ENCODE peak calls at places on chromosomes 4 and X, in eight cellular contexts. L, X, B, D, E, F, Z and M are unnamed samples.

GRCh38 chrX:65488496-65488895 is 46.1 kb downstream of the LAS1L start:
- DNase-seq in Z (no peak), X (no peak), D (no peak), F (no peak), E (no peak), L (peak), B (no peak), M (no peak)

GRCh38 chr4:107255114-107255513 is 219.0 kb upstream of the DKK2 start:
- DNase-seq in F (no peak), X (no peak), D (no peak), B (no peak), Z (no peak), E (no peak), L (no peak), M (no peak)

GRCh38 chrX:32874839-32875238 is 336.5 kb downstream of the DMD start:
- DNase-seq in L (no peak), X (no peak), D (no peak), E (no peak), F (no peak), B (no peak), Z (no peak), M (no peak)

GRCh38 chr4:53547983-53548382 is 43.3 kb downstream of the LNX1 start:
- DNase-seq in Z (no peak), B (no peak), D (no peak), X (no peak), E (no peak), L (no peak), F (no peak), M (no peak)

GRCh38 chr4:13403833-13404232 is 80.3 kb downstream of the RAB28 start:
- DNase-seq in X (no peak), D (no peak), L (no peak), B (no peak), Z (no peak), E (no peak), F (no peak), M (no peak)

GRCh38 chr4:110055014-110055768 is 142.5 kb downstream of the EGF start:
- DNase-seq in X (peak), L (no peak), F (no peak), D (no peak), Z (no peak), E (no peak), B (peak), M (peak)

GRCh38 chr4:142352682-142353081 is 493.4 kb downstream of the INPP4B start:
- DNase-seq in X (no peak), F (no peak), Z (no peak), B (no peak), D (no peak), E (no peak), L (no peak), M (no peak)

GRCh38 chr4:56743550-56743949 is 62.5 kb upstream of the HOPX start:
- DNase-seq in Z (no peak), D (no peak), L (no peak), B (no peak), E (no peak), F (no peak), X (no peak), M (no peak)

GRCh38 chr4:102684605-102685052 is 76.1 kb downstream of the MANBA start:
- DNase-seq in B (peak), D (no peak), F (no peak), L (peak), X (peak), Z (peak), E (no peak), M (no peak)

GRCh38 chr4:15547392-15547791 is 77.7 kb downstream of the CC2D2A start:
- DNase-seq in D (no peak), B (no peak), Z (no peak), E (no peak), L (no peak), X (no peak), F (no peak), M (no peak)

GRCh38 chr4:78293841-78294301 is 236.7 kb downstream of the FRAS1 start:
- DNase-seq in X (peak), E (no peak), D (no peak), F (no peak), Z (peak), L (peak), B (no peak), M (no peak)

GRCh38 chr4:85968945-85969830 is 390.7 kb downstream of the MAPK10 start:
- DNase-seq in E (no peak), X (peak), F (no peak), Z (peak), D (no peak), L (peak), B (no peak), M (no peak)

GRCh38 chr4:52760256-52760655 is 9.0 kb upstream of the ERVMER34-1 start:
- DNase-seq in F (no peak), B (no peak), X (no peak), E (no peak), Z (no peak), L (no peak), D (no peak), M (no peak)

GRCh38 chr4:146834263-146835034 is 111.2 kb downstream of the TTC29 start:
- DNase-seq in E (no peak), X (no peak), Z (no peak), L (no peak), B (no peak), F (no peak), D (no peak), M (no peak)

GRCh38 chr4:19134685-19135084 is 1113.1 kb upstream of the LCORL start:
- DNase-seq in F (no peak), Z (no peak), L (no peak), E (no peak), B (no peak), X (no peak), D (no peak), M (no peak)

GRCh38 chr4:162787120-162787519 is 379.6 kb downstream of the NAF1 start:
- DNase-seq in E (no peak), L (no peak), Z (no peak), X (no peak), B (no peak), F (no peak), D (no peak), M (no peak)

GRCh38 chr4:166366012-166366411 is 493.0 kb downstream of the TLL1 start:
- DNase-seq in L (no peak), F (no peak), E (no peak), B (no peak), Z (no peak), D (no peak), X (no peak), M (no peak)

GRCh38 chr4:173415885-173416658 is 17.2 kb upstream of the SCRG1 start:
- DNase-seq in D (peak), F (peak), B (no peak), X (no peak), E (peak), L (no peak), Z (no peak), M (no peak)

GRCh38 chr4:1756079-1756478 is 34.8 kb downstream of the TACC3 start:
- DNase-seq in E (no peak), L (no peak), Z (no peak), F (no peak), X (no peak), D (no peak), B (no peak), M (no peak)

GRCh38 chrX:110317079-110317819 is 636 bp downstream of the AMMECR1 start:
- DNase-seq in X (no peak), F (peak), E (no peak), D (peak), Z (peak), L (no peak), B (no peak), M (no peak)

GRCh38 chrX:38806054-38806389 is 4.8 kb downstream of the MID1IP1 start:
- DNase-seq in X (no peak), F (no peak), Z (no peak), L (no peak), D (no peak), B (no peak), E (no peak), M (no peak)

GRCh38 chr4:130419576-130419975 is 1323.6 kb downstream of the C4orf33 start:
- DNase-seq in X (no peak), Z (no peak), B (no peak), D (no peak), E (no peak), L (peak), F (no peak), M (no peak)

GRCh38 chr4:116588783-116589182 is 496.6 kb downstream of the TRAM1L1 start:
- DNase-seq in Z (no peak), E (no peak), B (no peak), F (no peak), D (no peak), X (no peak), L (no peak), M (no peak)

GRCh38 chrX:150934453-150934852 is 36.0 kb upstream of the CD99L2 start:
- DNase-seq in F (no peak), B (no peak), D (no peak), Z (peak), E (no peak), L (peak), X (peak), M (peak)

GRCh38 chr4:144627663-144628076 is 18.3 kb upstream of the HHIP start:
- DNase-seq in F (no peak), B (no peak), L (peak), Z (peak), X (no peak), E (no peak), D (no peak), M (no peak)

GRCh38 chr4:77921701-77922100 is 59.1 kb downstream of the MRPL1 start:
- DNase-seq in E (no peak), B (no peak), X (peak), L (peak), F (no peak), Z (peak), D (no peak), M (peak)

GRCh38 chrX:21490341-21490740 is 116.1 kb downstream of the CNKSR2 start:
- DNase-seq in Z (no peak), L (no peak), F (no peak), D (no peak), B (no peak), E (no peak), X (peak), M (no peak)

GRCh38 chrX:78307665-78308064 is 19.7 kb downstream of the CYSLTR1 start:
- DNase-seq in B (no peak), E (no peak), F (no peak), D (no peak), Z (no peak), L (no peak), X (no peak), M (no peak)

GRCh38 chr4:108681321-108681809 is 31.0 kb downstream of the OSTC start:
- DNase-seq in L (no peak), X (no peak), Z (no peak), B (no peak), F (no peak), D (no peak), E (no peak), M (no peak)

GRCh38 chr4:147340111-147340510 is 140.8 kb upstream of the EDNRA start:
- DNase-seq in X (peak), F (no peak), B (no peak), Z (no peak), D (no peak), L (peak), E (no peak), M (no peak)

GRCh38 chr4:82988323-82988832 is 22.2 kb downstream of the LIN54 start:
- DNase-seq in Z (no peak), B (no peak), F (no peak), X (no peak), E (no peak), D (no peak), L (peak), M (no peak)

DNA sequence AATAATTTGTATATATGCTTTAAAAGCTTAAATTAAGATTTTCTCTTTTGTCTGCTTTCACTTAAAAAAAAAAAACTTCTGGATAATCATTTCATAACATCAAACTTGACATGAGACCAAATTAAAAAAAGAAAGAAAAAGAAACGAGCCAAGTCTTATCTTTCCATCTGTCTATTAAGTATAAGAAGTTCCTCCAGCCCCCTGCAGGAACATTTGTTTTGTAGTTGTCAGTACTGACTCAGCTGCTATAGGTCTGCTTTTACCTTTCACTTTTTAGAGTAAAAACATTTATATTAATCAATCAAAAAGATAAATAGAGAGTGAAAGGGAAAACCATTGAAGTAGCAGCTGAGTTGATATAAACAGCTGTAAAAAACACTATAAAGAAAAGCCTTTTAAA is 46.2 kb downstream of the CCDC158 start:
- DNase-seq in B (no peak), D (no peak), Z (no peak), F (no peak), X (no peak), E (no peak), L (no peak), M (no peak)
- TF ChIP-seq CTCF in B (no peak), D (no peak), Z (no peak), F (no peak), X (no peak), E (no peak), L (no peak), M (no peak)

GRCh38 chr4:26864904-26865303 is 4.3 kb downstream of the STIM2 start:
- DNase-seq in L (no peak), B (no peak), D (no peak), E (no peak), Z (no peak), F (no peak), X (no peak), M (no peak)
- H3K4me3 ChIP-seq in L (no peak), B (no peak), D (no peak), E (no peak), Z (no peak), F (no peak), X (no peak), M (no peak)

GRCh38 chr4:113248320-113248719 is 198.9 kb downstream of the ANK2 start:
- DNase-seq in D (no peak), L (no peak), E (no peak), F (no peak), Z (peak), B (no peak), X (no peak), M (no peak)
- TF ChIP-seq CTCF in D (no peak), L (no peak), E (no peak), F (peak), Z (no peak), B (no peak), X (no peak), M (peak)

DNA sequence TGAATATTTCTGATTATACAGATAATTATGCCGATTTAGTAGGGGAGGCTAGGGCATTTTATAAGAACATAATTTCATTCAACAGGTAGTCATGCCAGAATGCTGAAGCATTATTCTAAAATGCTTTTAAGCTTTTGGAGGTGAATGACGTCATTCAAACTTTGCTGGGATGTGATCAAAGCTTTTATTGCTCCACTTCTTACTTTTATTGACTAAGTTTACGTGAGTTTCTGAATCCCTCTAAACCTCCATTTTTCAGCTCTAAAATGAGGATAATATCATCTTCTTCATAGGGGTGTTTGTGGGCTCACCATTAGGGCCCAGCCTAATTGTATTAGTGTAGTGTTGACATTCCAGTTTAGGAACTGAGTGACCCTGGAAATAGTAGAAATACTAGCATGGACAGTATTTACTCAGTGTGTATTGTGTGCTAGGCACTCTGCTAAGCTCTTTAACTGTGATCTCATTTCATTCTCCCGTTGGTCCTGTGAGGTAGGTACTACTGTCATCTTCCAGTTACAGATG is 3.0 kb downstream of the WWC2 start:
- DNase-seq in L (no peak), E (no peak), D (no peak), Z (no peak), F (no peak), B (no peak), X (no peak), M (no peak)
- H3K4me3 ChIP-seq in L (no peak), E (no peak), D (no peak), Z (no peak), F (no peak), B (no peak), X (no peak), M (no peak)

GRCh38 chrX:19514791-19515614 is at the start of gene MAP3K15:
- DNase-seq in L (no peak), Z (peak), X (no peak), D (peak), B (no peak), E (no peak), F (no peak), M (no peak)

GRCh38 chrX:19517965-19518364 is 2.7 kb upstream of the MAP3K15 start:
- DNase-seq in X (no peak), E (no peak), L (no peak), F (no peak), Z (no peak), B (no peak), D (no peak), M (no peak)

GRCh38 chrX:19512961-19513360 is 2.3 kb downstream of the MAP3K15 start:
- DNase-seq in L (no peak), B (no peak), X (no peak), Z (no peak), D (no peak), F (no peak), E (no peak), M (no peak)

GRCh38 chrX:19513383-19513782 is 1.9 kb downstream of the MAP3K15 start:
- DNase-seq in X (no peak), E (no peak), Z (no peak), D (no peak), B (no peak), L (no peak), F (no peak), M (no peak)

GRCh38 chrX:19515615-19516105 is 352 bp upstream of the MAP3K15 start:
- DNase-seq in X (no peak), E (no peak), Z (peak), B (no peak), L (no peak), D (no peak), F (no peak), M (no peak)
- TF ChIP-seq CTCF in X (no peak), E (no peak), Z (no peak), B (no peak), L (no peak), D (peak), F (no peak), M (peak)

DNA sequence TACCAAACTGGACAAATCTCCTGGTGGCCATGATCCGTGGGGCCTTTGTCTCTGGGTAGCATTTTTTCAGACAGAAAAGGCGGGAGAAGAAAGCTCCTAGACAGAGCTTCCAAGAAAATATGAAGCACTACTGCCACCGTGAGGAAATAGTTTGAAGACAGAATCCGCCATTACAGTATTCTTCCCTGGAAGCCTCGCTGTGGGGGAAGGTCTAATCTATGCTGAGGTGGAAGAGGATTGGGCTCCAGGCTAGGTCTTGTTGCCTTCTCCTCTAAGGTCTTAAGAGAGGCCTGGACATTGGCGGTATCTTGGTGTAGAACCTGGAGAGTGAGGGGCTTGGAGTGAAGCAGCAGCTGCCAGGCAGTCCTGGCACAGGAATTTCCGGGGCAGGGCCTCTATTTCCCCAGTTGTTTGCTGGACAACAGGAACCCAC is 218.9 kb downstream of the OR13H1 start:
- DNase-seq in E (peak), B (no peak), D (no peak), Z (peak), F (peak), X (no peak), L (no peak), M (no peak)
- H3K4me3 ChIP-seq in E (no peak), B (no peak), D (peak), Z (peak), F (peak), X (no peak), L (no peak), M (no peak)

GRCh38 chr4:39706334-39706733 is 8.4 kb downstream of the UBE2K start:
- DNase-seq in E (no peak), L (peak), D (no peak), B (no peak), X (no peak), Z (peak), F (no peak), M (peak)
- TF ChIP-seq CTCF in E (no peak), L (no peak), D (no peak), B (no peak), X (no peak), Z (no peak), F (no peak), M (no peak)